ENCODE peak calls at places on chromosomes 11 and 22, in four cellular contexts. I is ELR, U is COR-L47, R is RWPE1. E is an unnamed sample.

GRCh38 chr11:18243783-18244362 is 4.6 kb downstream of the SAA2 start:
- DNase-seq in U (peak; percentile 50), I (peak; percentile 77), R (peak; percentile 46), E (peak; percentile 86)

GRCh38 chr22:37259540-37260029 is 15.5 kb upstream of the RAC2 start:
- DNase-seq in I (peak; percentile 75), R (peak; percentile 18), U (no peak), E (peak; percentile 55)

GRCh38 chr22:26053737-26054316 is 115.4 kb upstream of the SEZ6L start:
- DNase-seq in U (peak; percentile 20), R (no peak), I (no peak), E (no peak)

GRCh38 chr11:70324354-70325115 is 54.0 kb downstream of the PPFIA1 start:
- DNase-seq in U (no peak), I (no peak), R (no peak), E (no peak)

GRCh38 chr22:50456466-50457234 is 18.2 kb downstream of the SBF1 start:
- DNase-seq in R (no peak), U (no peak), I (no peak), E (no peak)

GRCh38 chr22:23397008-23397617 is 183.0 kb downstream of the IGLL1 start:
- DNase-seq in I (no peak), U (no peak), R (no peak), E (no peak)

GRCh38 chr11:76379811-76380160 is 1.1 kb downstream of the THAP12 start:
- DNase-seq in I (no peak), R (no peak), U (no peak), E (no peak)

GRCh38 chr22:19886605-19887250 is 32.1 kb upstream of the GNB1L start:
- DNase-seq in U (no peak), R (peak; percentile 4), I (peak; percentile 52), E (peak; percentile 70)

GRCh38 chr11:1113405-1114201 is 38.9 kb downstream of the MUC2 start:
- DNase-seq in U (no peak), R (no peak), I (no peak), E (no peak)

GRCh38 chr22:29306830-29307657 is 594 bp downstream of the GAS2L1 start:
- DNase-seq in U (peak; percentile 52), R (peak; percentile 66), I (peak; percentile 87), E (peak; percentile 81)

GRCh38 chr11:34784318-34784841 is 131.8 kb downstream of the APIP start:
- DNase-seq in U (no peak), I (no peak), R (no peak), E (no peak)

E was measured in MCF 10A.